ENCODE peak calls at places on chromosome 11, in four cellular contexts. One of them, this sample, is unnamed.

GRCh38 chr11:12706531-12707499 is 32.6 kb downstream of the TEAD1 start:
- DNase-seq in stimulated activated CD4-positive, alpha-beta T cell treated with anti-CD3 and anti-CD28 coated beads, Interleukin-4, amount 100 ng/mL, for 48 hours: no peak
- DNase-seq in left lung: no peak
- DNase-seq in left cardiac atrium: peak; percentile 76
- DNase-seq in this sample: no peak

GRCh38 chr11:113387605-113388211 is at the start of gene ANKK1:
- DNase-seq in left lung: no peak
- DNase-seq in left cardiac atrium: no peak
- DNase-seq in stimulated activated CD4-positive, alpha-beta T cell treated with anti-CD3 and anti-CD28 coated beads, Interleukin-4, amount 100 ng/mL, for 48 hours: no peak
- DNase-seq in this sample: no peak

GRCh38 chr11:299951-300735 is 817 bp upstream of the IFITM5 start:
- DNase-seq in left lung: no peak
- DNase-seq in left cardiac atrium: peak; percentile 37
- DNase-seq in stimulated activated CD4-positive, alpha-beta T cell treated with anti-CD3 and anti-CD28 coated beads, Interleukin-4, amount 100 ng/mL, for 48 hours: no peak
- DNase-seq in this sample: peak; percentile 64

GRCh38 chr11:11972148-11972547 is 36.3 kb downstream of the DKK3 start:
- DNase-seq in left lung: no peak
- DNase-seq in stimulated activated CD4-positive, alpha-beta T cell treated with anti-CD3 and anti-CD28 coated beads, Interleukin-4, amount 100 ng/mL, for 48 hours: no peak
- DNase-seq in left cardiac atrium: no peak
- DNase-seq in this sample: no peak

GRCh38 chr11:128694618-128695481 is 978 bp downstream of the FLI1 start:
- DNase-seq in left lung: peak; percentile 60
- DNase-seq in stimulated activated CD4-positive, alpha-beta T cell treated with anti-CD3 and anti-CD28 coated beads, Interleukin-4, amount 100 ng/mL, for 48 hours: no peak
- DNase-seq in left cardiac atrium: peak; percentile 57
- DNase-seq in this sample: peak; percentile 76

GRCh38 chr11:112270551-112271180 is 10.0 kb upstream of the PLET1 start:
- DNase-seq in left cardiac atrium: no peak
- DNase-seq in left lung: no peak
- DNase-seq in stimulated activated CD4-positive, alpha-beta T cell treated with anti-CD3 and anti-CD28 coated beads, Interleukin-4, amount 100 ng/mL, for 48 hours: no peak
- DNase-seq in this sample: no peak

GRCh38 chr11:124108158-124108557 is 7.1 kb upstream of the VWA5A start:
- DNase-seq in left cardiac atrium: no peak
- DNase-seq in stimulated activated CD4-positive, alpha-beta T cell treated with anti-CD3 and anti-CD28 coated beads, Interleukin-4, amount 100 ng/mL, for 48 hours: no peak
- DNase-seq in left lung: no peak
- DNase-seq in this sample: no peak

GRCh38 chr11:64620286-64620962 is 29.4 kb downstream of the SLC22A12 start:
- DNase-seq in stimulated activated CD4-positive, alpha-beta T cell treated with anti-CD3 and anti-CD28 coated beads, Interleukin-4, amount 100 ng/mL, for 48 hours: no peak
- DNase-seq in left lung: no peak
- DNase-seq in left cardiac atrium: no peak
- DNase-seq in this sample: no peak

GRCh38 chr11:112770487-112770886 is 190.7 kb upstream of the NCAM1 start:
- DNase-seq in left cardiac atrium: no peak
- DNase-seq in left lung: no peak
- DNase-seq in stimulated activated CD4-positive, alpha-beta T cell treated with anti-CD3 and anti-CD28 coated beads, Interleukin-4, amount 100 ng/mL, for 48 hours: no peak
- DNase-seq in this sample: no peak

GRCh38 chr11:123973816-123974215 is 3.8 kb downstream of the OR10S1 start:
- DNase-seq in left lung: no peak
- DNase-seq in left cardiac atrium: no peak
- DNase-seq in stimulated activated CD4-positive, alpha-beta T cell treated with anti-CD3 and anti-CD28 coated beads, Interleukin-4, amount 100 ng/mL, for 48 hours: no peak
- DNase-seq in this sample: no peak

GRCh38 chr11:2417856-2418705 is 17.5 kb downstream of the TSSC4 start:
- DNase-seq in stimulated activated CD4-positive, alpha-beta T cell treated with anti-CD3 and anti-CD28 coated beads, Interleukin-4, amount 100 ng/mL, for 48 hours: no peak
- DNase-seq in left lung: no peak
- DNase-seq in left cardiac atrium: no peak
- DNase-seq in this sample: peak; percentile 50

GRCh38 chr11:14927146-14927545 is 35.1 kb upstream of the CYP2R1 start:
- DNase-seq in left lung: no peak
- DNase-seq in left cardiac atrium: no peak
- DNase-seq in stimulated activated CD4-positive, alpha-beta T cell treated with anti-CD3 and anti-CD28 coated beads, Interleukin-4, amount 100 ng/mL, for 48 hours: no peak
- DNase-seq in this sample: no peak

GRCh38 chr11:2366733-2367132 is 10.4 kb upstream of the CD81 start:
- DNase-seq in left lung: no peak
- DNase-seq in stimulated activated CD4-positive, alpha-beta T cell treated with anti-CD3 and anti-CD28 coated beads, Interleukin-4, amount 100 ng/mL, for 48 hours: no peak
- DNase-seq in left cardiac atrium: peak; percentile 26
- DNase-seq in this sample: no peak

GRCh38 chr11:931385-931784 is 5.7 kb downstream of the AP2A2 start:
- DNase-seq in stimulated activated CD4-positive, alpha-beta T cell treated with anti-CD3 and anti-CD28 coated beads, Interleukin-4, amount 100 ng/mL, for 48 hours: no peak
- DNase-seq in left lung: no peak
- DNase-seq in left cardiac atrium: no peak
- DNase-seq in this sample: no peak

GRCh38 chr11:46102843-46103242 is 18.4 kb downstream of the PHF21A start:
- DNase-seq in left cardiac atrium: no peak
- DNase-seq in stimulated activated CD4-positive, alpha-beta T cell treated with anti-CD3 and anti-CD28 coated beads, Interleukin-4, amount 100 ng/mL, for 48 hours: no peak
- DNase-seq in left lung: no peak
- DNase-seq in this sample: no peak

GRCh38 chr11:74418509-74418895 is 20.3 kb upstream of the PGM2L1 start:
- DNase-seq in left lung: no peak
- DNase-seq in stimulated activated CD4-positive, alpha-beta T cell treated with anti-CD3 and anti-CD28 coated beads, Interleukin-4, amount 100 ng/mL, for 48 hours: no peak
- DNase-seq in left cardiac atrium: no peak
- DNase-seq in this sample: no peak

GRCh38 chr11:94885133-94885532 is 88.2 kb downstream of the CWC15 start:
- DNase-seq in left cardiac atrium: no peak
- DNase-seq in stimulated activated CD4-positive, alpha-beta T cell treated with anti-CD3 and anti-CD28 coated beads, Interleukin-4, amount 100 ng/mL, for 48 hours: no peak
- DNase-seq in left lung: no peak
- DNase-seq in this sample: no peak

GRCh38 chr11:22703040-22703439 is 36.6 kb downstream of the GAS2 start:
- DNase-seq in stimulated activated CD4-positive, alpha-beta T cell treated with anti-CD3 and anti-CD28 coated beads, Interleukin-4, amount 100 ng/mL, for 48 hours: no peak
- DNase-seq in left cardiac atrium: no peak
- DNase-seq in left lung: no peak
- DNase-seq in this sample: no peak

GRCh38 chr11:72685560-72686480 is 11.6 kb upstream of the PDE2A start:
- DNase-seq in left lung: no peak
- DNase-seq in stimulated activated CD4-positive, alpha-beta T cell treated with anti-CD3 and anti-CD28 coated beads, Interleukin-4, amount 100 ng/mL, for 48 hours: peak; percentile 62
- DNase-seq in left cardiac atrium: peak; percentile 56
- DNase-seq in this sample: peak; percentile 80

GRCh38 chr11:117876341-117877119 is at the start of gene FXYD6:
- DNase-seq in left cardiac atrium: peak; percentile 61
- DNase-seq in left lung: peak; percentile 58
- DNase-seq in stimulated activated CD4-positive, alpha-beta T cell treated with anti-CD3 and anti-CD28 coated beads, Interleukin-4, amount 100 ng/mL, for 48 hours: no peak
- DNase-seq in this sample: peak; percentile 83

GRCh38 chr11:26953770-26954392 is 40.0 kb upstream of the FIBIN start:
- DNase-seq in left lung: no peak
- DNase-seq in left cardiac atrium: no peak
- DNase-seq in stimulated activated CD4-positive, alpha-beta T cell treated with anti-CD3 and anti-CD28 coated beads, Interleukin-4, amount 100 ng/mL, for 48 hours: no peak
- DNase-seq in this sample: no peak

GRCh38 chr11:35792148-35792845 is 129.7 kb downstream of the TRIM44 start:
- DNase-seq in stimulated activated CD4-positive, alpha-beta T cell treated with anti-CD3 and anti-CD28 coated beads, Interleukin-4, amount 100 ng/mL, for 48 hours: no peak
- DNase-seq in left cardiac atrium: no peak
- DNase-seq in left lung: no peak
- DNase-seq in this sample: no peak

GRCh38 chr11:13074714-13075464 is 65.8 kb downstream of the RASSF10 start:
- DNase-seq in left cardiac atrium: no peak
- DNase-seq in left lung: no peak
- DNase-seq in stimulated activated CD4-positive, alpha-beta T cell treated with anti-CD3 and anti-CD28 coated beads, Interleukin-4, amount 100 ng/mL, for 48 hours: no peak
- DNase-seq in this sample: no peak

GRCh38 chr11:2147391-2147790 is 8.2 kb upstream of the IGF2 start:
- DNase-seq in left cardiac atrium: no peak
- DNase-seq in left lung: no peak
- DNase-seq in stimulated activated CD4-positive, alpha-beta T cell treated with anti-CD3 and anti-CD28 coated beads, Interleukin-4, amount 100 ng/mL, for 48 hours: no peak
- DNase-seq in this sample: peak; percentile 25

GRCh38 chr11:47003180-47003877 is 66.8 kb downstream of the CSTPP1 start:
- DNase-seq in left lung: no peak
- DNase-seq in left cardiac atrium: peak; percentile 36
- DNase-seq in stimulated activated CD4-positive, alpha-beta T cell treated with anti-CD3 and anti-CD28 coated beads, Interleukin-4, amount 100 ng/mL, for 48 hours: peak; percentile 11
- DNase-seq in this sample: no peak

GRCh38 chr11:83033972-83034672 is 37.6 kb downstream of the RAB30 start:
- DNase-seq in stimulated activated CD4-positive, alpha-beta T cell treated with anti-CD3 and anti-CD28 coated beads, Interleukin-4, amount 100 ng/mL, for 48 hours: no peak
- DNase-seq in left lung: no peak
- DNase-seq in left cardiac atrium: peak; percentile 36
- DNase-seq in this sample: no peak

GRCh38 chr11:8097926-8098325 is 16.9 kb downstream of the TUB start:
- DNase-seq in left lung: no peak
- DNase-seq in left cardiac atrium: no peak
- DNase-seq in stimulated activated CD4-positive, alpha-beta T cell treated with anti-CD3 and anti-CD28 coated beads, Interleukin-4, amount 100 ng/mL, for 48 hours: no peak
- DNase-seq in this sample: no peak

GRCh38 chr11:59680287-59681154 is 11.7 kb upstream of the PATL1 start:
- DNase-seq in left lung: peak; percentile 65
- DNase-seq in left cardiac atrium: peak; percentile 50
- DNase-seq in stimulated activated CD4-positive, alpha-beta T cell treated with anti-CD3 and anti-CD28 coated beads, Interleukin-4, amount 100 ng/mL, for 48 hours: peak; percentile 35
- DNase-seq in this sample: no peak

GRCh38 chr11:1302461-1303073 is 6.9 kb downstream of the TOLLIP start:
- DNase-seq in left lung: no peak
- DNase-seq in stimulated activated CD4-positive, alpha-beta T cell treated with anti-CD3 and anti-CD28 coated beads, Interleukin-4, amount 100 ng/mL, for 48 hours: no peak
- DNase-seq in left cardiac atrium: no peak
- DNase-seq in this sample: no peak

GRCh38 chr11:90635886-90636285 is 413.0 kb upstream of the CHORDC1 start:
- DNase-seq in left lung: no peak
- DNase-seq in left cardiac atrium: no peak
- DNase-seq in stimulated activated CD4-positive, alpha-beta T cell treated with anti-CD3 and anti-CD28 coated beads, Interleukin-4, amount 100 ng/mL, for 48 hours: no peak
- DNase-seq in this sample: no peak

GRCh38 chr11:70736461-70736860 is 338.1 kb downstream of the CTTN start:
- DNase-seq in stimulated activated CD4-positive, alpha-beta T cell treated with anti-CD3 and anti-CD28 coated beads, Interleukin-4, amount 100 ng/mL, for 48 hours: no peak
- DNase-seq in left cardiac atrium: no peak
- DNase-seq in left lung: no peak
- DNase-seq in this sample: peak; percentile 21

GRCh38 chr11:76256448-76256847 is 50.1 kb upstream of the WNT11 start:
- DNase-seq in stimulated activated CD4-positive, alpha-beta T cell treated with anti-CD3 and anti-CD28 coated beads, Interleukin-4, amount 100 ng/mL, for 48 hours: no peak
- DNase-seq in left lung: no peak
- DNase-seq in left cardiac atrium: no peak
- DNase-seq in this sample: no peak

This sample was measured in Right ventricle myocardium inferior.